ENCODE peak calls at places on chromosome 4, in six cellular contexts. A is transverse colon, O is adrenal gland, L is sigmoid colon, P is tibial nerve, I is lower leg skin. N is an unnamed sample.

GRCh38 chr4:122914292-122914904 is 8.0 kb downstream of the NUDT6 start:
- DNase-seq in L (no peak), I (no peak), O (no peak), A (no peak), P (no peak), N (no peak)

GRCh38 chr4:81580346-81581013 is 108.8 kb upstream of the RASGEF1B start:
- DNase-seq in P (no peak), I (no peak), A (no peak), L (no peak), O (no peak), N (no peak)

GRCh38 chr4:27442146-27442545 is 581.5 kb downstream of the STIM2 start:
- DNase-seq in L (no peak), I (no peak), O (no peak), A (no peak), P (no peak), N (no peak)

GRCh38 chr4:100486496-100486895 is 31.3 kb downstream of the EMCN start:
- DNase-seq in O (no peak), P (no peak), L (no peak), A (no peak), I (no peak), N (no peak)

GRCh38 chr4:142406051-142406549 is 440.0 kb downstream of the INPP4B start:
- DNase-seq in I (no peak), P (no peak), A (no peak), O (no peak), L (no peak), N (no peak)

GRCh38 chr4:159463235-159463634 is 360.4 kb downstream of the RAPGEF2 start:
- DNase-seq in L (no peak), P (no peak), O (no peak), A (no peak), I (no peak), N (no peak)

GRCh38 chr4:48261288-48261687 is 8.3 kb downstream of the TEC start:
- DNase-seq in O (no peak), I (no peak), A (no peak), L (no peak), P (no peak), N (no peak)

GRCh38 chr4:168572002-168572401 is 75.2 kb downstream of the PALLD start:
- DNase-seq in L (no peak), P (no peak), O (no peak), A (no peak), I (no peak), N (no peak)

GRCh38 chr4:113290666-113291065 is 241.2 kb downstream of the ANK2 start:
- DNase-seq in O (no peak), P (no peak), I (no peak), A (no peak), L (no peak), N (no peak)

GRCh38 chr4:52265781-52266525 is 214.8 kb downstream of the SPATA18 start:
- DNase-seq in I (no peak), P (no peak), A (no peak), O (no peak), L (no peak), N (no peak)

GRCh38 chr4:1746265-1746691 is 25.0 kb downstream of the TACC3 start:
- DNase-seq in A (peak), O (peak), L (peak), P (peak), I (no peak), N (peak)

GRCh38 chr4:98828801-98829200 is 100.1 kb downstream of the EIF4E start:
- DNase-seq in O (no peak), A (peak), I (no peak), P (no peak), L (no peak), N (no peak)

GRCh38 chr4:47383829-47384427 is 79.6 kb downstream of the COMMD8 start:
- DNase-seq in P (no peak), L (no peak), O (no peak), A (no peak), I (no peak), N (no peak)

GRCh38 chr4:1576961-1577814 is 106.9 kb downstream of the FAM53A start:
- DNase-seq in O (no peak), L (peak), A (no peak), P (no peak), I (no peak), N (peak)

GRCh38 chr4:76984127-76984526 is 34.6 kb downstream of the SEPTIN11 start:
- DNase-seq in O (no peak), I (no peak), A (no peak), L (peak), P (no peak), N (no peak)

DNA sequence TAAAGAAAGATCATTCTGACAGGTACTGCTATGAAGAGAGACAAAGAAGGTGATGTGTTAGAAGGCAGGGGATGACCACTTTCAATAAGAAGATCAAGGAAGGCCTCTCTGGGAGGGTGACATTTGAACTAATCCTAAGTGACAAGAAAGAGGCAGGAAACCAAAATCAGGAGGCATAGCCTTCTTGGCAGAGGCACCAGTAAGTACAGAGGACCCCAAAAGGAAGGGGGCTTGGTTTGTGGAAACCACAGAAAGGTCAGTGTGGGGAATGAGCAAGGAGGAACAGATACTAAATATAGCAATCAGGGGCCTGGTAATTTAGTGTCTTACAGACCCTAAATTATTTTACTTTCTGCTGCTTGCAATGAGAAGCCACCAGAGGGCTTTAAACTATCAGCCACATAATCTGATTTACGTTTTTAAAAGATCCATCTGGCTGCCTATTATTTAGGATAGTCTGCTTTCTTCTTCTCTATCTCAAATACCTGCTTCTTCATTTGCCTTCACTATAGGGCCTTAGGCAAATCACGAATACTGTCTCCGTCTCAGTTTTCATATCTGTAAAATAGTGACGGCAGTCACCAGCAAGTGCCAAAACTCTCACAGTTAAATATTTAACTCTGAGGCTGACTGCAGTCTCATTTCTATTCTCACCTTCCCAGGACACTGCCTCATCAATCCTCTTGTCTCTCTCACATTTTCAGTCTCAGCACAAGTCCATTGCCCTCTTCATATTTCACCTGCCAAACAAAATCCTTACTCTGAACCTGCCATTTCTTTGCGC is 16.7 kb downstream of the NR3C2 start:
- DNase-seq in P (no peak), A (no peak), I (no peak), L (no peak), O (no peak), N (no peak)
- TF ChIP-seq CTCF in P (no peak), A (no peak), I (no peak), L (no peak), O (no peak), N (peak)

DNA sequence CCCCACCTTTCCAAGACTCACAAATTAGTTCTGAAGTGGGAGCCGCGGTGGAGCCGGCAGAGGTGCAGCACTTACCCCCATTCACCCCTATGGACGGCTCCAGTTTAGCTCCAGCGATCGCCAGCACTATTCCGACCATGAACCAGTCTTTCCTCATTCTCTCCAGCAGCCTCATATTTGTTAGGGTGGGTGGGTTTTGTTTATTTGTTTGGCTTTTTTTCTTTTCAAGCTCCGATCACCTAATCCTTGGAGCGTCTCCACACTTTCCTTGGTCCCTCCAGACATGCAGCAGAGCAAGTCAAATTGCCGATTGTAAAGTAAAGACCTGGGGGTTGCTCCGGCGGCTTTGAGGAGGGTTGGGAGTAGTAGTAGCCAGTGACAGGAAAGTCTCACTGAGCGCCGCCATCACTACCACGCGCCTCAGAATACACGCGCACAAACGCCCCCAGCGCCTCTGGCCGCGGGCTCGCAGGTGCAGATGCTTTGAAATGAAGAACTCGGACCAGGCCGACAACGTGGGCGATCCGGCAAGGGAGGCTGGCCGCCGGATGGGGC is at the start of gene SLC10A7:
- DNase-seq in L (peak), I (peak), A (peak), P (peak), O (peak), N (peak)
- TF ChIP-seq POLR2A in L (no peak), I (no peak), A (no peak), P (no peak), O (no peak), N (no peak)

DNA sequence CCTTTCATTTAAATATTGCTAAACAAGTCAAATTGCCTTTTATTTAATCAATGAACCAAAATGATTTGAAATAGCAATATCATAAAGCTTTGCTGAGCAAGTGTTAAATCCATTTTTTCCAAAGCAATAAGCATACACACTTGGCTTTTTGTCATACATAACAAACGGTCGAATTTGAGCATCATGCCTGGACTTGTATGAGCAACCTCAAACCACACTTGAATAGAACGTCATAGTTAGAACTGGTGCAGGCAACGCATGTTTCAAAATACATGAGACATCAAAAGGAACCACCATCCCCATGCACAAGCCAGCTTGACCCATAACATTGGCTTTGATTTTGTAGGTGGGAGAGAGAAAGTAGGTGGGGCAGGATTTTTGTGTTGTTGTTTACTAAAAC is 812.3 kb upstream of the FRG1 start:
- DNase-seq in O (no peak), I (no peak), L (no peak), P (no peak), A (no peak), N (no peak)
- TF ChIP-seq CTCF in O (no peak), I (no peak), L (no peak), P (no peak), A (no peak), N (no peak)

GRCh38 chr4:54229631-54230478 is 762 bp downstream of the PDGFRA start:
- DNase-seq in P (no peak), L (no peak), I (no peak), O (no peak), A (no peak), N (no peak)

GRCh38 chr4:54227261-54228063 is 1.6 kb upstream of the PDGFRA start:
- DNase-seq in I (no peak), O (no peak), P (peak), L (peak), A (no peak), N (peak)

GRCh38 chr4:54228563-54229501 is at the start of gene PDGFRA:
- DNase-seq in O (peak), P (peak), A (peak), L (peak), I (peak), N (no peak)

GRCh38 chr4:54226399-54227260 is 2.5 kb upstream of the PDGFRA start:
- DNase-seq in I (peak), A (peak), P (peak), O (no peak), L (peak), N (peak)

GRCh38 chr4:54228064-54228527 is 997 bp upstream of the PDGFRA start:
- DNase-seq in P (peak), O (peak), A (peak), I (peak), L (peak), N (peak)
- TF ChIP-seq POLR2A in P (no peak), O (no peak), A (no peak), I (no peak), L (no peak), N (no peak)

DNA sequence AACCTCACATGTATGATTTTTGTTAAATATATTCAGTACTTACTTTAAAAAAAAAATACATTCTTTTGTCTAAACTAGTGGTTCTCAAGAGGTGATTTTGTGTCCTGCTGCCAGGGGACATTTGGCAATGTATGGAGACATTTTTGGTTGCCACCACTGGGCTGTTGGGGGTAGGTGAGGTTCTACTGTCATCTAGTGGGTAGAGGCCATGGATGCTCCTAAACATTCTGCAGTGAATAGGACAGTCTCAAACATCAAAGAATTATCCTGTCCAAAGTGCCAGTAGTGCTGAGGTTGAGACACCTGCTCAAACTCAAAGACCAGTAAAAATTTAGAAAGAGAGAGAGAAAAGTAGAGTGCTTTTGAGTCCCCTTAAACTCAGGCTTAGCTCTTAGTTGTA is 32.9 kb upstream of the PGM2 start:
- DNase-seq in P (no peak), O (no peak), I (no peak), L (no peak), A (no peak), N (no peak)
- TF ChIP-seq CTCF in P (peak), O (peak), I (no peak), L (peak), A (peak), N (peak)

GRCh38 chr4:153467154-153467896 is 1.2 kb downstream of the TMEM131L start:
- DNase-seq in P (no peak), L (peak), A (peak), O (peak), I (no peak), N (peak)
- TF ChIP-seq POLR2A in P (no peak), L (no peak), A (peak), O (no peak), I (no peak), N (peak)